ENCODE peak calls at places on chromosomes 5 and 9, in nine cellular contexts. X is adrenal gland, G is OCI-LY7, P is fibroblast of lung, N is ovary, U is left lung, O is HCT116, D is lower lobe of right lung, M is right atrium auricular region. V is an unnamed sample.

GRCh38 chr9:120480707-120481106 is 99.3 kb downstream of the CDK5RAP2 start:
- DNase-seq in X (peak; percentile 79), M (no peak), P (peak; percentile 37), O (no peak), D (no peak), G (no peak), U (no peak), N (no peak), V (no peak)

GRCh38 chr5:20523099-20523498 is 535.1 kb upstream of the CDH18 start:
- DNase-seq in D (no peak), N (no peak), O (no peak), G (no peak), P (no peak), X (no peak), U (no peak), M (no peak), V (no peak)

GRCh38 chr9:70607926-70608325 is 193.5 kb upstream of the KLF9 start:
- DNase-seq in O (no peak), P (no peak), M (no peak), X (no peak), U (peak; percentile 53), N (no peak), G (peak; percentile 67), D (no peak), V (peak; percentile 54)

GRCh38 chr5:66894480-66895240 is 298.5 kb downstream of the MAST4 start:
- DNase-seq in M (no peak), P (peak; percentile 36), N (no peak), D (no peak), U (no peak), O (no peak), G (no peak), X (no peak), V (no peak)

GRCh38 chr9:109894921-109895758 is 115.1 kb downstream of the PALM2AKAP2 start:
- DNase-seq in G (no peak), M (no peak), O (no peak), N (no peak), X (no peak), U (no peak), P (peak; percentile 88), D (no peak), V (no peak)

GRCh38 chr5:55188656-55189380 is 15.8 kb upstream of the CDC20B start:
- DNase-seq in U (no peak), M (no peak), O (no peak), N (no peak), G (no peak), X (no peak), D (no peak), P (no peak), V (no peak)

GRCh38 chr9:69122086-69122390 is 52.0 kb upstream of the TJP2 start:
- DNase-seq in X (peak; percentile 77), G (no peak), O (no peak), P (peak; percentile 62), N (peak; percentile 65), U (peak; percentile 68), D (peak; percentile 84), M (peak; percentile 81), V (peak; percentile 70)

GRCh38 chr9:114364528-114365041 is 23.2 kb downstream of the AKNA start:
- DNase-seq in U (no peak), X (no peak), G (peak; percentile 72), N (no peak), O (no peak), P (peak; percentile 41), M (no peak), D (no peak), V (no peak)

GRCh38 chr5:73792687-73793320 is 166.8 kb downstream of the ARHGEF28 start:
- DNase-seq in P (peak; percentile 51), O (peak; percentile 43), N (peak; percentile 65), X (peak; percentile 94), M (peak; percentile 80), G (peak; percentile 60), U (peak; percentile 61), D (peak; percentile 66), V (peak; percentile 75)

GRCh38 chr5:38608877-38609276 is 52.4 kb upstream of the LIFR start:
- DNase-seq in P (no peak), N (no peak), D (no peak), O (no peak), G (no peak), U (no peak), M (no peak), X (no peak), V (no peak)

GRCh38 chr9:126309427-126310179 is 17.0 kb upstream of the MVB12B start:
- DNase-seq in G (no peak), N (no peak), U (no peak), P (no peak), X (peak; percentile 36), O (no peak), M (no peak), D (no peak), V (no peak)

GRCh38 chr5:131148835-131149234 is 16.2 kb downstream of the HINT1 start:
- DNase-seq in U (no peak), D (no peak), O (no peak), N (no peak), P (no peak), M (no peak), X (no peak), G (no peak), V (no peak)

GRCh38 chr5:92969191-92969780 is 611.7 kb downstream of the NR2F1-AS1 start:
- DNase-seq in U (no peak), X (no peak), O (no peak), D (no peak), P (no peak), G (no peak), M (no peak), N (no peak), V (no peak)

GRCh38 chr9:76459691-76460635 is 981 bp downstream of the GCNT1 start:
- DNase-seq in N (no peak), X (peak; percentile 55), G (peak; percentile 71), D (peak; percentile 59), U (peak; percentile 54), O (peak; percentile 35), P (peak; percentile 74), M (no peak), V (peak; percentile 23)

GRCh38 chr5:140801494-140801841 is 611 bp downstream of the PCDHA3 start:
- DNase-seq in D (no peak), N (no peak), X (no peak), G (no peak), M (no peak), O (no peak), P (no peak), U (no peak), V (peak; percentile 57)

GRCh38 chr5:140795259-140795641 is 598 bp downstream of the PCDHA2 start:
- DNase-seq in P (no peak), O (no peak), D (no peak), N (no peak), M (no peak), G (no peak), X (no peak), U (no peak), V (peak; percentile 27)

GRCh38 chr5:140796718-140797095 is 2.1 kb downstream of the PCDHA2 start:
- DNase-seq in N (no peak), G (no peak), D (no peak), X (no peak), O (no peak), P (no peak), M (no peak), U (no peak), V (no peak)

GRCh38 chr5:140802781-140803271 is 2.0 kb downstream of the PCDHA3 start:
- DNase-seq in M (no peak), X (no peak), O (no peak), N (no peak), G (no peak), P (no peak), D (no peak), U (no peak), V (no peak)

DNA sequence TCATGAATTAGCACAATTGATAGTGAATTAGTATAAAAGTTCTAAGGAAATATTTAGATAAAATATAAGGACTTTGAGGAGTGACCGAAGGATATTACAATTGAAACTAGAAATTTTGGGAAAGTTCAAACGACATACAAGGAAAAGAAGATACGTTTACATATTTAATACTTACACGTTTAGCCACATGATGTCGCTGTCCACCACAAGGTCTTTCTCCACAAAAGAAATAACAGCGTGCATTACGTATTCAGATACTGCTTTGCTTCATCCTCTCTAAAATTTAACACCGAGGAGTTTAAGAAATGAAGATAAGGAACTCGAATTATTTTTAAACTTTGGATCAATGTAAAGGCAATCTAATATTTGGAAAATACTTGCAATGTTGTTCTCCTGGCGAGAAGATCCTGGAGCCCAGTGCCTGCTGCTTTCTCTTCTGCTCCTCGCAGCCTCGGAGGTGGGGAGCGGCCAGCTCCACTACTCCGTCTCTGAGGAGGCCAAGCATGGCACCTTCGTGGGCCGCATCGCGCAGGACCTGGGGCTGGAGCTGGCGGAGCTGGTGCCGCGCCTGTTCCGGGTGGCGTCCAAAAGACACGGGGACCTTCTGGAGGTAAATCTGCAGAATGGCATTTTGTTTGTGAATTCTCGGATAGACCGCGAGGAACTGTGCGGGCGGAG is at the start of gene PCDHA3:
- DNase-seq in M (no peak), N (no peak), O (no peak), D (no peak), G (peak; percentile 8), X (no peak), U (no peak), P (peak; percentile 18), V (peak; percentile 68)
- H3K27ac ChIP-seq in M (no peak within 1 kb of the TSS), N (no peak within 1 kb of the TSS), O (no peak within 1 kb of the TSS), D (no peak within 1 kb of the TSS), G (no peak within 1 kb of the TSS), X (no peak within 1 kb of the TSS), U (no peak within 1 kb of the TSS), P (no peak within 1 kb of the TSS), V (peak within 1 kb of the TSS; percentile 25)

GRCh38 chr5:33010851-33011250 is 299.7 kb downstream of the NPR3 start:
- DNase-seq in O (no peak), G (no peak), U (no peak), N (no peak), P (peak; percentile 38), D (no peak), M (no peak), X (no peak), V (no peak)
- H3K4me1 ChIP-seq in O (peaks cover 12% of the 10 kb centered on the region), G (no peaks in the 10 kb centered on the region), U (no peaks in the 10 kb centered on the region), N (no peaks in the 10 kb centered on the region), P (no peaks in the 10 kb centered on the region), D (no peaks in the 10 kb centered on the region), M (no peaks in the 10 kb centered on the region), X (no peaks in the 10 kb centered on the region), V (no peaks in the 10 kb centered on the region)

GRCh38 chr5:37043693-37044092 is 167.1 kb downstream of the NIPBL start:
- DNase-seq in M (no peak), P (no peak), U (no peak), N (no peak), X (no peak), O (no peak), G (peak; percentile 2), D (no peak), V (peak; percentile 28)
- TF ChIP-seq CTCF in M (no peak), P (no peak), U (no peak), N (no peak), X (no peak), O (peak; percentile 18), G (peak; percentile 36), D (no peak), V (peak; percentile 31)

DNA sequence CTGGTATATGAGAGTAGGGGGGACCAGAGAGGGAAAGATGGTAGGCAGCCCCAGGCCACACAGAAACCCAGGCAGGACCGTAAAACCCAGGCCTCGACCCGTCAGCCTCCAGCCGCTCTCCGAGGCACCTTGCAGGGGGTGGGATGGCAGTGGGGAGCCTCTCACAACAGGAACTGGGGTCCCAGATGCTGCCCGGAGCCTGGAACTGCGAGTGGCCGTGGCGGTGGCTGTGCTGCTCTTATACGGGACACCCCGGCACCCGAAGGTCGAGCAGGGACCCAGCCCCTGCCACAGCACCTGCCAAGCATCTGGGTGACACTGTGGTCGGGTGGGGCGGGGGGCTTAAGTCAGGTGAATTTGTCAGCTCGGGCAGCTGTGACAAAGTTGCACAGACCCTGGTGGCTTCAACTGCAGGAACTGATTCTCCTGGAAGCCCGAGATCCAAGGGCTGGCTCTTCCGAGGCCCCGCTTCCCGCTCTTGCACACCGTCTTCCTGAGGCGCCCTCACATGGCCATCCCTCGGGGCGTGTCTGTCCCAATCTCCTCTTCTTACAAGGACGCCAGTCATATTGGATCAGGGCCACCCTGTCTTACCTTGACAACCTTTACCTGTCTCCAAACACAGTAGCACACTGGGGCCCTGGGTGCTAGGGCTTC is 47.6 kb upstream of the EGFL7 start:
- DNase-seq in M (no peak), G (no peak), D (no peak), O (peak; percentile 16), P (peak; percentile 23), N (no peak), U (no peak), X (no peak), V (no peak)
- H3K27ac ChIP-seq in M (peak overlapping the region; percentile 22), G (no peak overlapping the region), D (peak overlapping the region; percentile 62), O (no peak overlapping the region), P (peak overlapping the region; percentile 14), N (no peak overlapping the region), U (no peak overlapping the region), X (no peak overlapping the region), V (no peak overlapping the region)